ENCODE peak calls at places on chromosomes 12 and 14, in six cellular contexts. I is DND-41, S is fibroblast of lung, B is upper lobe of right lung, R is heart right ventricle, K is left ventricle myocardium inferior. H is an unnamed sample.
A peak's percentile ranks its signal among the peaks of the same experiment; 100 is the strongest.

GRCh38 chr14:88503754-88504406 is 50.9 kb downstream of the PTPN21 start:
- DNase-seq in K (no peak), I (no peak), S (no peak), R (no peak), B (no peak), H (no peak)

GRCh38 chr12:3170423-3171194 is 93.4 kb downstream of the TSPAN9 start:
- DNase-seq in I (no peak), R (no peak), B (no peak), S (peak; percentile 88), K (no peak), H (no peak)

GRCh38 chr14:68583527-68584275 is 209.2 kb downstream of the ZFP36L1 start:
- DNase-seq in S (no peak), B (peak; percentile 72), K (no peak), I (no peak), R (no peak), H (no peak)

GRCh38 chr12:80589091-80589490 is 118.3 kb upstream of the MYF6 start:
- DNase-seq in B (no peak), R (no peak), K (no peak), I (no peak), S (no peak), H (no peak)

GRCh38 chr14:85531594-85532391 is 1.8 kb downstream of the FLRT2 start:
- DNase-seq in K (peak; percentile 55), I (no peak), S (peak; percentile 86), R (peak; percentile 52), B (peak; percentile 74), H (no peak)

GRCh38 chr14:94132285-94132887 is 3.0 kb upstream of the IFI27L2 start:
- DNase-seq in S (peak; percentile 77), I (peak; percentile 68), B (no peak), R (peak; percentile 63), K (no peak), H (peak; percentile 67)

GRCh38 chr12:53077030-53077429 is 2.2 kb downstream of the SPRYD3 start:
- DNase-seq in R (no peak), I (no peak), B (peak; percentile 71), S (no peak), K (no peak), H (no peak)

GRCh38 chr14:95463173-95463901 is 53.1 kb downstream of the SYNE3 start:
- DNase-seq in S (no peak), K (no peak), R (no peak), B (no peak), I (peak; percentile 53), H (peak; percentile 57)

GRCh38 chr14:53260286-53260685 is 107.2 kb upstream of the DDHD1 start:
- DNase-seq in R (no peak), K (no peak), B (no peak), I (no peak), S (no peak), H (no peak)

GRCh38 chr14:76918751-76919421 is 92.7 kb downstream of the LRRC74A start:
- DNase-seq in B (peak; percentile 96), K (peak; percentile 95), R (peak; percentile 93), I (peak; percentile 50), S (peak; percentile 99), H (no peak)

GRCh38 chr12:108640802-108641445 is 7.2 kb upstream of the SELPLG start:
- DNase-seq in I (peak; percentile 37), B (no peak), S (no peak), R (no peak), K (peak; percentile 54), H (no peak)

GRCh38 chr14:59177229-59177628 is 11.2 kb upstream of the DAAM1 start:
- DNase-seq in B (no peak), I (no peak), R (no peak), K (no peak), S (no peak), H (no peak)

GRCh38 chr12:49244161-49244560 is 20.7 kb upstream of the TUBA1C start:
- DNase-seq in K (no peak), R (no peak), I (no peak), B (no peak), S (peak; percentile 60), H (no peak)

GRCh38 chr14:30214014-30214413 is 286.4 kb upstream of the PRKD1 start:
- DNase-seq in K (no peak), I (no peak), R (no peak), B (no peak), S (no peak), H (no peak)

GRCh38 chr12:26369588-26369987 is 174.2 kb downstream of the SSPN start:
- DNase-seq in R (no peak), I (no peak), K (no peak), B (no peak), S (peak; percentile 74), H (no peak)

DNA sequence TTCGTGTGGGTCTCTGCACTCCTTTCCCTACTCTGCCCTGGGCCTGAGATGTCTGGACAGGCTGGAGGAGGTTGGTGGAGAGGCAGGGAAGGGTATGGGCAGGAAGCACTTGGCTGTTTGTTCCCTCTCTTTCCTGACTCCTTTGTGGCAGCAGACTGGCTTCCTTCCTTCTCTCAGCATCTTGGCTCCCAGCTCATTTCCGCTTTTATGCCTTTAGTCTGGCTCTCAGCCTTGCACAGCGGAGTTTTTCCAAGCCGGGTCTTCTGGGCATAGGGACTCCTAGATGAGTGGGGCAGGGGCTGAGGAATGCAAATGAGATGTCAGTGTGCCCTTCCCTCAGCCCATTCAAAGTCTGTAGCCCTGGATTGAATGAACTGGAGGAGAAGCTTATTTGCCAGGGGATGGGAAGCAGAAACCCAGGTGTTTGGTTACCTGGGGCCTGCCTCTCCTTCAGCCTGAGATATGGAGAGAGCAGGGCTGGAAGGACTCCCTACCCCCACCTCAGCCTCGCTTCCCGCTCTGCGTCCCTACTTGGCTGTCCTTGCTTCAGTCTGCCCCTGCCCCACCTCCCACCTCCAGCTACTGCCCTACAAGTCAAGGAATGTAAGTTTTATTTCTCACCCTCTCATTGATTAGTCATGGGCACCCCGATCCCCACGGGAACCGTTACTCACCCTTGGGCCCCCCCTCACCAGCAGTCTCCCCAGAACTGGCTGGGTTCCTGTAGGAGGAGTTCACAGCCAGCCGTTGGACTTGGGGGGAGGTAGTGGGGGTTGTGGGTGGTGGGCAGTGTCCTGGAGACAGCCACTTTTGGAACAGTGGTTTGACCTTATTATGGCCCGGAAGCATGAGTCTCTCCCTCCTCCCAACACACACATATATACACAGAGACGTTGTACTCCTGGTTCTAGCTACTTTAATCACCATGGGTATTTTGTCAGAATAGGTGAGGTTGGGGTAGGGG is 9.3 kb upstream of the ITGA5 start:
- DNase-seq in S (peak; percentile 85), I (no peak), B (no peak), R (peak; percentile 62), K (no peak), H (no peak)
- H3K36me3 ChIP-seq in S (no peaks in the 10 kb centered on the region), I (no peaks in the 10 kb centered on the region), B (no peaks in the 10 kb centered on the region), R (no peaks in the 10 kb centered on the region), K (no peaks in the 10 kb centered on the region), H (no peaks in the 10 kb centered on the region)

GRCh38 chr12:72273499-72273837 is 1.3 kb downstream of the TRHDE start:
- DNase-seq in B (no peak), R (no peak), K (no peak), I (no peak), S (no peak), H (no peak)

GRCh38 chr12:72275551-72275950 is 3.4 kb downstream of the TRHDE start:
- DNase-seq in K (no peak), S (peak; percentile 58), I (no peak), B (no peak), R (no peak), H (no peak)

GRCh38 chr12:72274926-72275325 is 2.8 kb downstream of the TRHDE start:
- DNase-seq in S (peak; percentile 95), I (no peak), R (no peak), B (no peak), K (no peak), H (no peak)

GRCh38 chr12:72272731-72273498 is 745 bp downstream of the TRHDE start:
- DNase-seq in R (no peak), S (peak; percentile 73), K (no peak), B (peak; percentile 71), I (no peak), H (no peak)

DNA sequence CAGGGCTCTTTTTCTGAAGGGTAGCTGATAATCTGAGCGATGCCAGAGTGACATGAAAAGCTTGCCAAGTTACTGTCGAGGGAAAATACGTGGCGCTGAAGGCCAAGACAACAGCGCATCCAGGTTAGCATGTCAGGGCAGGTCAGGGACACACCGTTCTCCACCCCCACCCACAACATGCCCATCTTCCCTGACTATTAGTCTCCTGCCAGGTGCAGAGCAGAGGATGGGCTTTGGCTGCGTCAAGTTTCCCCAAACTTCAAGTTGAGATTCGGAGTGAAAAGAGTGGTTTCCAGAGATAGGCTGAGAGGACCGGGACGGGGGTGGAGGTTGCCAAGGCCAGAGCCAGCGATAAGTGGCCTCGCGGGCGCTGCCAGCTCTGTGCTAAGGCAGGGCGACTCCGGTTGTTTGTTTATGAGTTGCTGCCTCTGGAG is 1.7 kb downstream of the TRHDE start:
- DNase-seq in S (peak; percentile 28), I (no peak), B (peak; percentile 60), K (no peak), R (no peak), H (no peak)
- H3K4me3 ChIP-seq in S (peak overlapping the region; percentile 72), I (no peak overlapping the region), B (peak overlapping the region; percentile 55), K (peak overlapping the region; percentile 66), R (peak overlapping the region; percentile 55), H (no peak overlapping the region)

GRCh38 chr14:102491786-102492522 is 17.6 kb downstream of the ANKRD9 start:
- DNase-seq in K (no peak), I (no peak), R (no peak), B (peak; percentile 25), S (no peak), H (no peak)
- H3K27me3 ChIP-seq in K (no peaks in the 10 kb centered on the region), I (no peaks in the 10 kb centered on the region), R (no peaks in the 10 kb centered on the region), B (no peaks in the 10 kb centered on the region), S (no peaks in the 10 kb centered on the region), H (no peaks in the 10 kb centered on the region)

GRCh38 chr12:128794661-128795529 is 28.9 kb downstream of the SLC15A4 start:
- DNase-seq in R (no peak), B (no peak), S (no peak), K (no peak), I (no peak), H (peak; percentile 41)

GRCh38 chr12:128797119-128798118 is 26.3 kb downstream of the SLC15A4 start:
- DNase-seq in S (peak; percentile 54), B (peak; percentile 10), K (no peak), I (no peak), R (no peak), H (peak; percentile 50)

GRCh38 chr12:128792881-128793280 is 30.9 kb downstream of the SLC15A4 start:
- DNase-seq in R (no peak), I (no peak), K (no peak), B (peak; percentile 6), S (no peak), H (no peak)

GRCh38 chr12:128796439-128797118 is 27.2 kb downstream of the SLC15A4 start:
- DNase-seq in K (no peak), S (no peak), I (no peak), R (no peak), B (peak; percentile 61), H (no peak)

DNA sequence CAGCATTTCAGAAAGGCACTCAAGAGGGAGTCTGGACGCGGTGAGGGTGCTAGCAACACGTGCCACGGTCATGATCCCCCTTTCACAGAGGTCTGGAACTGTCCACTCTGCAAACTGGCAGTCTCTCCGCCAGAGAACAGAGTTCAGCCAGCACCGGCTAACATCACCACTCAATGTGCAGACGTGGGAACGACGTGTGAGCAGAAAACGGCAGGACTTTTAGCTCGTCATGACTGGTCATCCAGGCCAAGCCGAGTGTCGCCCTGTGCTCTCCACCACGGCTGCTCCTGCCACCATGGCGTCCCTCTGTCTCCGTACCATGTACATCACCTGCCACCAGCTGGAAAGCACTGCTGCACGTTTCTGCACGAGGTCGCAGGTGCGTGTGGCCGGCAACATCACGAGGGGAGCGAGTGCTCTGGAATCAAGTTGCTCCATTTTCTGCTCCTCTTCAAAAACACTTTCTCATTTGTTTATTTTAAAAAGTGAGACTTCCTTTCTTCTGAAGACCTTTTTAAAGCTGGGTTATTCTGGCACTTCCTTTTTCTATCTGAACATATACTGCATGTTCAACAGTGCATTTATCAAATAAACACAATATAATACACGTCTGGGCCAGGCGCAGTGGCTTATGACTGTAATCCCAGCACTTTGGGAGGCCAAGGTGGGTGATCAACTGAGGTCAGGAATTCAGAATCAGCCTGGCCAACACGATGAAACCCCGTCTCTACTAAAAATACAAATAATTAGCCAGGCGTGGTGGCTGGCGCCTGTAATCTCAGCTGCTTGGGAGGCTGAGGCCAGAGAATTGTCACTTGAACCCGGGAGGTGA is 28.0 kb downstream of the SLC15A4 start:
- DNase-seq in I (no peak), S (no peak), K (no peak), B (peak; percentile 40), R (no peak), H (no peak)
- H3K36me3 ChIP-seq in I (peaks cover 93% of the 10 kb centered on the region), S (peaks cover 20% of the 10 kb centered on the region), K (peaks cover 97% of the 10 kb centered on the region), B (peaks cover 94% of the 10 kb centered on the region), R (peaks cover 99% of the 10 kb centered on the region), H (peaks cover 21% of the 10 kb centered on the region)

H was measured in CD8-positive, alpha-beta memory T cell.